ENCODE peak calls at places on chromosomes 2 and 18, in ten cellular contexts. One of them, this sample, is unnamed.
A peak's percentile ranks its signal among the peaks of the same experiment; 100 is the strongest.

GRCh38 chr18:47163241-47163640 is 12.9 kb downstream of the IER3IP1 start:
- DNase-seq in ascending aorta: no peak
- DNase-seq in tibial artery: no peak
- DNase-seq in DND-41: no peak
- DNase-seq in endothelial cell: no peak
- DNase-seq in Calu3: no peak
- DNase-seq in mammary epithelial cell: peak; percentile 91
- DNase-seq in fibroblast of the aortic adventitia: peak; percentile 64
- DNase-seq in IMR-90: peak; percentile 87
- DNase-seq in choroid plexus epithelial cell: peak; percentile 81
- DNase-seq in this sample: no peak

GRCh38 chr2:88903744-88904353 is 212.4 kb downstream of the RPIA start:
- DNase-seq in ascending aorta: no peak
- DNase-seq in tibial artery: no peak
- DNase-seq in DND-41: peak; percentile 16
- DNase-seq in endothelial cell: peak; percentile 40
- DNase-seq in Calu3: peak; percentile 22
- DNase-seq in mammary epithelial cell: peak; percentile 24
- DNase-seq in fibroblast of the aortic adventitia: peak; percentile 38
- DNase-seq in IMR-90: peak; percentile 13
- DNase-seq in choroid plexus epithelial cell: peak; percentile 63
- DNase-seq in this sample: no peak

GRCh38 chr2:215356334-215356947 is 44.6 kb downstream of the ATIC start:
- DNase-seq in ascending aorta: no peak
- DNase-seq in tibial artery: no peak
- DNase-seq in DND-41: no peak
- DNase-seq in endothelial cell: no peak
- DNase-seq in Calu3: no peak
- DNase-seq in mammary epithelial cell: peak; percentile 41
- DNase-seq in fibroblast of the aortic adventitia: no peak
- DNase-seq in IMR-90: no peak
- DNase-seq in choroid plexus epithelial cell: peak; percentile 76
- DNase-seq in this sample: no peak

GRCh38 chr18:41967680-41968079 is 12.6 kb downstream of the PIK3C3 start:
- DNase-seq in ascending aorta: no peak
- DNase-seq in tibial artery: no peak
- DNase-seq in DND-41: no peak
- DNase-seq in endothelial cell: no peak
- DNase-seq in Calu3: no peak
- DNase-seq in mammary epithelial cell: no peak
- DNase-seq in fibroblast of the aortic adventitia: no peak
- DNase-seq in IMR-90: no peak
- DNase-seq in choroid plexus epithelial cell: peak; percentile 35
- DNase-seq in this sample: no peak

GRCh38 chr2:161115605-161116097 is 44.6 kb upstream of the TANK start:
- DNase-seq in ascending aorta: no peak
- DNase-seq in tibial artery: no peak
- DNase-seq in DND-41: no peak
- DNase-seq in endothelial cell: no peak
- DNase-seq in Calu3: no peak
- DNase-seq in mammary epithelial cell: no peak
- DNase-seq in fibroblast of the aortic adventitia: no peak
- DNase-seq in IMR-90: no peak
- DNase-seq in choroid plexus epithelial cell: peak; percentile 13
- DNase-seq in this sample: no peak

GRCh38 chr18:26336572-26336971 is 110.3 kb downstream of the TAF4B start:
- DNase-seq in ascending aorta: no peak
- DNase-seq in tibial artery: no peak
- DNase-seq in DND-41: no peak
- DNase-seq in endothelial cell: no peak
- DNase-seq in Calu3: no peak
- DNase-seq in mammary epithelial cell: no peak
- DNase-seq in fibroblast of the aortic adventitia: no peak
- DNase-seq in IMR-90: no peak
- DNase-seq in choroid plexus epithelial cell: no peak
- DNase-seq in this sample: no peak

GRCh38 chr2:156505696-156506095 is 69.5 kb downstream of the GPD2 start:
- DNase-seq in ascending aorta: no peak
- DNase-seq in tibial artery: no peak
- DNase-seq in DND-41: no peak
- DNase-seq in endothelial cell: no peak
- DNase-seq in Calu3: no peak
- DNase-seq in mammary epithelial cell: no peak
- DNase-seq in fibroblast of the aortic adventitia: peak; percentile 5
- DNase-seq in IMR-90: no peak
- DNase-seq in choroid plexus epithelial cell: no peak
- DNase-seq in this sample: no peak

GRCh38 chr2:194602750-194603149 is 1054.3 kb upstream of the SLC39A10 start:
- DNase-seq in ascending aorta: no peak
- DNase-seq in tibial artery: no peak
- DNase-seq in DND-41: no peak
- DNase-seq in endothelial cell: no peak
- DNase-seq in Calu3: peak; percentile 40
- DNase-seq in mammary epithelial cell: no peak
- DNase-seq in fibroblast of the aortic adventitia: no peak
- DNase-seq in IMR-90: no peak
- DNase-seq in choroid plexus epithelial cell: no peak
- DNase-seq in this sample: no peak

GRCh38 chr2:190481339-190481738 is 53.2 kb downstream of the NEMP2 start:
- DNase-seq in ascending aorta: no peak
- DNase-seq in tibial artery: no peak
- DNase-seq in DND-41: no peak
- DNase-seq in endothelial cell: no peak
- DNase-seq in Calu3: no peak
- DNase-seq in mammary epithelial cell: no peak
- DNase-seq in fibroblast of the aortic adventitia: no peak
- DNase-seq in IMR-90: no peak
- DNase-seq in choroid plexus epithelial cell: no peak
- DNase-seq in this sample: no peak

DNA sequence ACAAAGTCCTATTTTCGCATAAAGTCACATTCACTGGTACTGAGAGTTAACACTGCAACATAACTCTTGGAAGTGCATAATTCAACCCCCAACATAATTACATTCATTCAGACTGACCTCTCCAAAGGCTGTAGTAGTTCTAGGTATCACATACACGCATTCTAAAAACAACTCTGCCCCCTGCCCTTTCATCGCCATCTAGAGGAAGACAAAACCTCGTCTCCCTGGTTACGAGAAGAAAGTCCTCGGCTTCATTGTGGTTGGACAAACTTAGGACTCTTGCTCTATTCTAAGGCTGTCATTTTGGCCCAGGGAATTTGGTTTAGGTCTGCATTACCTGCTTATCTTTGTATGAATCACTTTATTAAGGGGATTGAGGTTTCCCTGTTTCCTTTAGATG is 215.3 kb upstream of the NRXN1 start:
- DNase-seq in ascending aorta: no peak
- DNase-seq in tibial artery: no peak
- DNase-seq in DND-41: no peak
- DNase-seq in endothelial cell: no peak
- DNase-seq in Calu3: no peak
- DNase-seq in mammary epithelial cell: no peak
- DNase-seq in fibroblast of the aortic adventitia: no peak
- DNase-seq in IMR-90: no peak
- DNase-seq in choroid plexus epithelial cell: no peak
- DNase-seq in this sample: no peak
- TF ChIP-seq CTCF in ascending aorta: no peak
- TF ChIP-seq CTCF in tibial artery: no peak
- TF ChIP-seq CTCF in DND-41: peak; percentile 5
- TF ChIP-seq CTCF in endothelial cell: no peak
- TF ChIP-seq CTCF in Calu3: no peak
- TF ChIP-seq CTCF in mammary epithelial cell: no peak
- TF ChIP-seq CTCF in fibroblast of the aortic adventitia: no peak
- TF ChIP-seq CTCF in IMR-90: no peak
- TF ChIP-seq CTCF in choroid plexus epithelial cell: no peak
- TF ChIP-seq CTCF in this sample: no peak

GRCh38 chr2:130767408-130767775 is 12.1 kb downstream of the AMER3 start:
- DNase-seq in ascending aorta: no peak
- DNase-seq in tibial artery: no peak
- DNase-seq in DND-41: no peak
- DNase-seq in endothelial cell: no peak
- DNase-seq in Calu3: no peak
- DNase-seq in mammary epithelial cell: no peak
- DNase-seq in fibroblast of the aortic adventitia: no peak
- DNase-seq in IMR-90: no peak
- DNase-seq in choroid plexus epithelial cell: no peak
- DNase-seq in this sample: no peak

GRCh38 chr2:130766037-130766436 is 10.7 kb downstream of the AMER3 start:
- DNase-seq in ascending aorta: no peak
- DNase-seq in tibial artery: no peak
- DNase-seq in DND-41: no peak
- DNase-seq in endothelial cell: no peak
- DNase-seq in Calu3: no peak
- DNase-seq in mammary epithelial cell: no peak
- DNase-seq in fibroblast of the aortic adventitia: no peak
- DNase-seq in IMR-90: no peak
- DNase-seq in choroid plexus epithelial cell: no peak
- DNase-seq in this sample: no peak

GRCh38 chr2:130769343-130769907 is 14.1 kb downstream of the AMER3 start:
- DNase-seq in ascending aorta: no peak
- DNase-seq in tibial artery: no peak
- DNase-seq in DND-41: no peak
- DNase-seq in endothelial cell: no peak
- DNase-seq in Calu3: no peak
- DNase-seq in mammary epithelial cell: no peak
- DNase-seq in fibroblast of the aortic adventitia: no peak
- DNase-seq in IMR-90: no peak
- DNase-seq in choroid plexus epithelial cell: no peak
- DNase-seq in this sample: no peak

GRCh38 chr2:130766711-130767407 is 11.5 kb downstream of the AMER3 start:
- DNase-seq in ascending aorta: no peak
- DNase-seq in tibial artery: no peak
- DNase-seq in DND-41: no peak
- DNase-seq in endothelial cell: no peak
- DNase-seq in Calu3: no peak
- DNase-seq in mammary epithelial cell: no peak
- DNase-seq in fibroblast of the aortic adventitia: no peak
- DNase-seq in IMR-90: no peak
- DNase-seq in choroid plexus epithelial cell: no peak
- DNase-seq in this sample: no peak

DNA sequence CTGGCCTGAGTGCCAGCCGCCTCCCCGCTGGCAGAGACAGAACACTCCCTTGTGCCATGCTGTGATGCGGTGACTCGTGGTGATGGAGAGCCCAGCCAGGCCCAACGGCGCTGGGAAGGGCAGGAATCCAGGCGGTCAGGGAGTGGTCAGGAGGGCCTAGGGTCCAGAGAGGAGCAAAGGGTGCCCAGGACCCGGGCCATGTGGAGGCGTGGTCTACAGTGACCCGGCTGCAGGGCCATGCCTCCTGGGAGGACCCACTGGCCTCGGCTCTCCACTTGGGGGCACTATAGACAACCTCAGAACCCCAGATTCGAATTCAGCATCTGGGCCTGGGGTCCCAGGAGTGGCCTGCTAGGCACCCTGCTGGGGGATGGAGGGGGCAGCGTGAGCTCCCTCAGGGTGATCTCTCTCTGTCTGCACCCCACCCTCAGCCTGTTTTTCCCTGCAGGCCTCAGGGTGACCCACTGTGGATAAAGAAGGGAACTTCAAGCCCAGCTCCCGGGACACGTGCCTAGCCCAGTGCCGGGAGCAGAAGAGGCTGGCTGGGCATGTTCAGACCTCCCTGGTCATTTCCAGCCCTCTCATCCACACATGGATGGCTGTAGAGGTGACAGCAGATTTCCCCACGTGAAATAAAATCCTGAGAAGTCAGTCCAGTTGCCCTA is 13.0 kb downstream of the AMER3 start:
- DNase-seq in ascending aorta: no peak
- DNase-seq in tibial artery: no peak
- DNase-seq in DND-41: no peak
- DNase-seq in endothelial cell: no peak
- DNase-seq in Calu3: no peak
- DNase-seq in mammary epithelial cell: no peak
- DNase-seq in fibroblast of the aortic adventitia: no peak
- DNase-seq in IMR-90: no peak
- DNase-seq in choroid plexus epithelial cell: no peak
- DNase-seq in this sample: no peak
- TF ChIP-seq CTCF in ascending aorta: no peak
- TF ChIP-seq CTCF in tibial artery: no peak
- TF ChIP-seq CTCF in DND-41: peak; percentile 24
- TF ChIP-seq CTCF in endothelial cell: no peak
- TF ChIP-seq CTCF in Calu3: no peak
- TF ChIP-seq CTCF in mammary epithelial cell: peak; percentile 13
- TF ChIP-seq CTCF in fibroblast of the aortic adventitia: no peak
- TF ChIP-seq CTCF in IMR-90: no peak
- TF ChIP-seq CTCF in choroid plexus epithelial cell: no peak
- TF ChIP-seq CTCF in this sample: no peak

GRCh38 chr2:85049236-85049635 is 78.3 kb downstream of the KCMF1 start:
- DNase-seq in ascending aorta: no peak
- DNase-seq in tibial artery: no peak
- DNase-seq in DND-41: no peak
- DNase-seq in endothelial cell: no peak
- DNase-seq in Calu3: no peak
- DNase-seq in mammary epithelial cell: no peak
- DNase-seq in fibroblast of the aortic adventitia: no peak
- DNase-seq in IMR-90: no peak
- DNase-seq in choroid plexus epithelial cell: no peak
- DNase-seq in this sample: no peak

GRCh38 chr2:85058619-85058941 is 74.6 kb upstream of the TCF7L1 start:
- DNase-seq in ascending aorta: no peak
- DNase-seq in tibial artery: no peak
- DNase-seq in DND-41: no peak
- DNase-seq in endothelial cell: no peak
- DNase-seq in Calu3: no peak
- DNase-seq in mammary epithelial cell: no peak
- DNase-seq in fibroblast of the aortic adventitia: no peak
- DNase-seq in IMR-90: no peak
- DNase-seq in choroid plexus epithelial cell: no peak
- DNase-seq in this sample: no peak

GRCh38 chr2:85057236-85057635 is 76.0 kb upstream of the TCF7L1 start:
- DNase-seq in ascending aorta: no peak
- DNase-seq in tibial artery: no peak
- DNase-seq in DND-41: peak; percentile 71
- DNase-seq in endothelial cell: no peak
- DNase-seq in Calu3: no peak
- DNase-seq in mammary epithelial cell: no peak
- DNase-seq in fibroblast of the aortic adventitia: no peak
- DNase-seq in IMR-90: peak; percentile 45
- DNase-seq in choroid plexus epithelial cell: no peak
- DNase-seq in this sample: no peak

GRCh38 chr2:85048534-85048933 is 77.6 kb downstream of the KCMF1 start:
- DNase-seq in ascending aorta: no peak
- DNase-seq in tibial artery: no peak
- DNase-seq in DND-41: no peak
- DNase-seq in endothelial cell: no peak
- DNase-seq in Calu3: no peak
- DNase-seq in mammary epithelial cell: no peak
- DNase-seq in fibroblast of the aortic adventitia: no peak
- DNase-seq in IMR-90: no peak
- DNase-seq in choroid plexus epithelial cell: no peak
- DNase-seq in this sample: no peak

GRCh38 chr2:85053802-85054201 is 79.4 kb upstream of the TCF7L1 start:
- DNase-seq in ascending aorta: no peak
- DNase-seq in tibial artery: no peak
- DNase-seq in DND-41: no peak
- DNase-seq in endothelial cell: no peak
- DNase-seq in Calu3: peak; percentile 54
- DNase-seq in mammary epithelial cell: peak; percentile 81
- DNase-seq in fibroblast of the aortic adventitia: peak; percentile 30
- DNase-seq in IMR-90: peak; percentile 54
- DNase-seq in choroid plexus epithelial cell: no peak
- DNase-seq in this sample: no peak
- TF ChIP-seq CTCF in ascending aorta: no peak
- TF ChIP-seq CTCF in tibial artery: no peak
- TF ChIP-seq CTCF in DND-41: no peak
- TF ChIP-seq CTCF in endothelial cell: no peak
- TF ChIP-seq CTCF in Calu3: no peak
- TF ChIP-seq CTCF in mammary epithelial cell: no peak
- TF ChIP-seq CTCF in fibroblast of the aortic adventitia: no peak
- TF ChIP-seq CTCF in IMR-90: no peak
- TF ChIP-seq CTCF in choroid plexus epithelial cell: no peak
- TF ChIP-seq CTCF in this sample: no peak

GRCh38 chr2:70822843-70823629 is 2.6 kb upstream of the CLEC4F start:
- DNase-seq in ascending aorta: no peak
- DNase-seq in tibial artery: no peak
- DNase-seq in DND-41: no peak
- DNase-seq in endothelial cell: no peak
- DNase-seq in Calu3: no peak
- DNase-seq in mammary epithelial cell: no peak
- DNase-seq in fibroblast of the aortic adventitia: no peak
- DNase-seq in IMR-90: no peak
- DNase-seq in choroid plexus epithelial cell: no peak
- DNase-seq in this sample: no peak
- TF ChIP-seq CTCF in ascending aorta: no peak
- TF ChIP-seq CTCF in tibial artery: no peak
- TF ChIP-seq CTCF in DND-41: no peak
- TF ChIP-seq CTCF in endothelial cell: no peak
- TF ChIP-seq CTCF in Calu3: no peak
- TF ChIP-seq CTCF in mammary epithelial cell: no peak
- TF ChIP-seq CTCF in fibroblast of the aortic adventitia: no peak
- TF ChIP-seq CTCF in IMR-90: no peak
- TF ChIP-seq CTCF in choroid plexus epithelial cell: no peak
- TF ChIP-seq CTCF in this sample: no peak

This sample was measured in omental fat pad.